ENCODE peak calls at places on chromosomes 2 and 18, in six cellular contexts. C is body of pancreas, H is Caco-2, F is Karpas-422, Z is IMR-90, A is neural progenitor cell. M is an unnamed sample. For H3K9me3, H3K4me1 and H3K27me3, the result is how much of the 10 kb centered on the place peaks cover.

GRCh38 chr2:17573085-17573805 is 32.7 kb downstream of the VSNL1 start:
- DNase-seq in C (no peak), H (no peak), F (no peak), Z (no peak), A (no peak), M (peak)

GRCh38 chr2:202932425-202933138 is 20.5 kb downstream of the CARF start:
- DNase-seq in C (no peak), H (peak), F (no peak), Z (peak), A (no peak), M (no peak)

GRCh38 chr2:236319036-236319435 is 54.8 kb upstream of the ASB18 start:
- DNase-seq in C (no peak), H (no peak), F (peak), Z (no peak), A (no peak), M (no peak)

GRCh38 chr18:5457467-5457957 is 86.3 kb downstream of the EPB41L3 start:
- DNase-seq in C (no peak), H (no peak), F (no peak), Z (no peak), A (no peak), M (no peak)

GRCh38 chr2:45598545-45598944 is 12.5 kb downstream of the SRBD1 start:
- DNase-seq in C (no peak), H (no peak), F (no peak), Z (no peak), A (no peak), M (no peak)

GRCh38 chr2:237227190-237227988 is 141.7 kb downstream of the COPS8 start:
- DNase-seq in C (no peak), H (no peak), F (no peak), Z (peak), A (no peak), M (no peak)

GRCh38 chr18:63267990-63268721 is 51.4 kb downstream of the BCL2 start:
- DNase-seq in C (no peak), H (no peak), F (no peak), Z (no peak), A (peak), M (no peak)

GRCh38 chr2:231384970-231385369 is 10.5 kb upstream of the B3GNT7 start:
- DNase-seq in C (no peak), H (no peak), F (no peak), Z (no peak), A (no peak), M (no peak)

GRCh38 chr2:157890960-157891629 is 15.0 kb upstream of the ACVR1 start:
- DNase-seq in C (no peak), H (no peak), F (no peak), Z (no peak), A (no peak), M (no peak)

GRCh38 chr2:54143780-54144179 is 28.4 kb downstream of the ACYP2 start:
- DNase-seq in C (no peak), H (no peak), F (no peak), Z (no peak), A (no peak), M (no peak)

DNA sequence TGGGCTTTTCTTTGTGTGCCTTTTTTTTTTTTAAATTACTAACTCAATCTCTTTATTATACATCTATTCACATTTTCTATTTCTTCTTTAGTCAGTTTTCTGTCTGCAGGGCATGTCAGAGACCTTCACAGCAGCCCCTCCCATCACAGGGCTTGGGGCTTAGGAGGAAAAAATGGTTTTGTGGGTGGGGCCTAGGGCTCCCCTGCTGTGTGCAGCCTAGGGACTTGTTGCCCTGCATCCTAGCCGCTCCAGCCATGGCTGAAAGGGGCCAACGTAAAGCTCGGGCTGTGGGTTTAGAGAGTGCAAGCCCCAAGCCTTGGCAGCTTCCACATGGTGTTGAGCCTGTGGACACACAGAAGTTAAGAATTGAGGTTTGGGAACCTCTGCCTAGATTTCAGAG is 13.8 kb downstream of the ZSCAN30 start:
- DNase-seq in C (no peak), H (no peak), F (no peak), Z (no peak), A (no peak), M (no peak)
- H3K9me3 ChIP-seq in C (under half), H (under half), F (under half), Z (under half), A (under half), M (under half)

DNA sequence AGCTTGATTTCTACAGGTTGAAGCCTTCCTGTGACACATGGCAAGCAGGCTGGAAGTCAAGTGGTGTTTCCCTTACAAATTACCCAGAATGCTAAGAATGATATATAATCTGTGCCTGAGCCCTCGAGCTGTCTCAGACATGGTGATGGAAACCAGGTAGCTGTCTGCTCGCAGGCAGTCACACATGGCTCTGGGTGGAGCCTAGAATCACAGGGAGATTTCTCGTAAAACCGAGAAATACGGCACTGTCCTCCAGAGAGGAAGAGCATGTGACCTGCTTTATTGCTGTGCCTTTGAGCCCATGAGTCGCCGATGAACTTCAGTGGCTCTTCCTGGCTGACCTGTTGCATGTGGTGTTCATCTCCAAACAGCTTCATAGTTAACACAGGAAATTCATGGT is 392.9 kb downstream of the ZNF521 start:
- DNase-seq in C (no peak), H (no peak), F (no peak), Z (no peak), A (no peak), M (no peak)
- H3K4me1 ChIP-seq in C (under half), H (under half), F (under half), Z (under half), A (under half), M (under half)

GRCh38 chr2:69531186-69531585 is 94.0 kb upstream of the NFU1 start:
- DNase-seq in C (no peak), H (no peak), F (no peak), Z (no peak), A (no peak), M (no peak)

GRCh38 chr2:69538249-69538648 is 101.0 kb upstream of the NFU1 start:
- DNase-seq in C (no peak), H (no peak), F (no peak), Z (no peak), A (no peak), M (no peak)

GRCh38 chr2:69539549-69539908 is 102.3 kb upstream of the NFU1 start:
- DNase-seq in C (no peak), H (no peak), F (no peak), Z (no peak), A (no peak), M (no peak)

GRCh38 chr2:69538872-69539548 is 101.8 kb upstream of the NFU1 start:
- DNase-seq in C (no peak), H (peak), F (no peak), Z (no peak), A (no peak), M (no peak)

GRCh38 chr2:69535739-69536374 is 98.6 kb upstream of the NFU1 start:
- DNase-seq in C (no peak), H (no peak), F (no peak), Z (no peak), A (no peak), M (no peak)
- H3K27me3 ChIP-seq in C (under half), H (under half), F (under half), Z (under half), A (under half), M (under half)

GRCh38 chr2:105793230-105793975 is 48.7 kb downstream of the NCK2 start:
- DNase-seq in C (no peak), H (no peak), F (no peak), Z (no peak), A (no peak), M (no peak)

GRCh38 chr2:105790467-105791118 is 45.9 kb downstream of the NCK2 start:
- DNase-seq in C (no peak), H (no peak), F (no peak), Z (no peak), A (no peak), M (no peak)

GRCh38 chr2:105794926-105795574 is 50.3 kb downstream of the NCK2 start:
- DNase-seq in C (no peak), H (no peak), F (no peak), Z (no peak), A (no peak), M (no peak)

GRCh38 chr2:105791229-105791628 is 46.5 kb downstream of the NCK2 start:
- DNase-seq in C (no peak), H (no peak), F (no peak), Z (no peak), A (no peak), M (no peak)

GRCh38 chr2:105792561-105792960 is 47.8 kb downstream of the NCK2 start:
- DNase-seq in C (no peak), H (no peak), F (no peak), Z (no peak), A (no peak), M (no peak)
- H3K9me3 ChIP-seq in C (under half), H (under half), F (under half), Z (under half), A (under half), M (under half)

GRCh38 chr2:25340340-25340886 is 1.3 kb downstream of the DNMT3A start:
- DNase-seq in C (peak), H (no peak), F (no peak), Z (no peak), A (peak), M (peak)
- H3K4me1 ChIP-seq in C (under half), H (under half), F (under half), Z (under half), A (under half), M (under half)

GRCh38 chr2:121074322-121074932 is 210.6 kb downstream of the TFCP2L1 start:
- DNase-seq in C (no peak), H (peak), F (no peak), Z (no peak), A (no peak), M (no peak)

GRCh38 chr2:121075006-121075545 is 209.9 kb downstream of the TFCP2L1 start:
- DNase-seq in C (no peak), H (peak), F (peak), Z (peak), A (peak), M (peak)

GRCh38 chr2:121073320-121074210 is 211.4 kb downstream of the TFCP2L1 start:
- DNase-seq in C (no peak), H (no peak), F (no peak), Z (no peak), A (no peak), M (no peak)

GRCh38 chr2:121071058-121071504 is 213.9 kb downstream of the TFCP2L1 start:
- DNase-seq in C (peak), H (peak), F (peak), Z (peak), A (peak), M (peak)

GRCh38 chr2:121072784-121073183 is 212.2 kb downstream of the TFCP2L1 start:
- DNase-seq in C (no peak), H (no peak), F (no peak), Z (no peak), A (no peak), M (no peak)
- H3K27me3 ChIP-seq in C (under half), H (under half), F (under half), Z (under half), A (under half), M (under half)

GRCh38 chr2:176158855-176159677 is 2.0 kb downstream of the HOXD3 start:
- DNase-seq in C (no peak), H (no peak), F (no peak), Z (no peak), A (peak), M (no peak)
- H3K9me3 ChIP-seq in C (under half), H (under half), F (under half), Z (under half), A (under half), M (under half)

M was measured in HAP-1.